ENCODE peak calls at places on chromosome 6, in four cellular contexts. E, X, V and J are unnamed samples.

GRCh38 chr6:143806282-143807102 is 36.6 kb upstream of the LTV1 start:
- DNase-seq in E (peak; percentile 66), X (no peak), V (peak; percentile 80), J (no peak)

GRCh38 chr6:134245041-134245440 is 72.9 kb downstream of the SGK1 start:
- DNase-seq in E (no peak), X (no peak), V (no peak), J (no peak)

GRCh38 chr6:6713660-6714446 is 125.3 kb downstream of the LY86 start:
- DNase-seq in V (no peak), X (no peak), E (no peak), J (no peak)

GRCh38 chr6:34238507-34239239 is 2.0 kb downstream of the HMGA1 start:
- DNase-seq in X (peak; percentile 74), V (no peak), E (no peak), J (no peak)

GRCh38 chr6:22071655-22072054 is 225.2 kb downstream of the PRL start:
- DNase-seq in X (no peak), E (peak; percentile 89), V (no peak), J (peak; percentile 9)

GRCh38 chr6:154127638-154128037 is 88.6 kb downstream of the OPRM1 start:
- DNase-seq in E (peak; percentile 4), X (no peak), V (no peak), J (no peak)

GRCh38 chr6:105759946-105760345 is 326.2 kb upstream of the PRDM1 start:
- DNase-seq in E (no peak), V (no peak), X (no peak), J (no peak)

GRCh38 chr6:71072508-71072907 is 115.6 kb upstream of the B3GAT2 start:
- DNase-seq in X (no peak), V (no peak), E (no peak), J (no peak)

GRCh38 chr6:35477551-35478179 is 9.5 kb downstream of the RPL10A start:
- DNase-seq in V (no peak), X (no peak), E (no peak), J (no peak)

GRCh38 chr6:48775157-48775556 is 664.2 kb upstream of the PTCHD4 start:
- DNase-seq in E (no peak), V (no peak), X (no peak), J (no peak)

GRCh38 chr6:45746046-45746445 is 269.6 kb downstream of the CLIC5 start:
- DNase-seq in E (no peak), V (no peak), X (peak; percentile 29), J (no peak)

GRCh38 chr6:49649982-49650381 is 13.3 kb upstream of the RHAG start:
- DNase-seq in E (no peak), V (no peak), X (no peak), J (no peak)

GRCh38 chr6:36067374-36068011 is 39.9 kb downstream of the MAPK14 start:
- DNase-seq in E (peak; percentile 30), X (no peak), V (peak; percentile 33), J (no peak)

GRCh38 chr6:118776607-118777549 is 117.1 kb upstream of the ASF1A start:
- DNase-seq in V (peak; percentile 62), E (peak; percentile 84), X (no peak), J (peak; percentile 64)

GRCh38 chr6:107713214-107713962 is 110.7 kb downstream of the SCML4 start:
- DNase-seq in V (no peak), X (no peak), E (no peak), J (no peak)

GRCh38 chr6:170286246-170286933 is 4.5 kb downstream of the DLL1 start:
- DNase-seq in E (no peak), X (no peak), V (peak; percentile 72), J (no peak)

GRCh38 chr6:89951574-89952360 is 57.5 kb downstream of the GJA10 start:
- DNase-seq in V (no peak), X (no peak), E (no peak), J (no peak)

GRCh38 chr6:100138346-100139022 is 144.5 kb upstream of the MCHR2 start:
- DNase-seq in E (no peak), X (no peak), V (no peak), J (no peak)

GRCh38 chr6:22250486-22250885 is 46.4 kb downstream of the PRL start:
- DNase-seq in E (no peak), V (no peak), X (no peak), J (no peak)

GRCh38 chr6:156283091-156283490 is 494.1 kb upstream of the ARID1B start:
- DNase-seq in E (no peak), X (no peak), V (no peak), J (no peak)

GRCh38 chr6:169045486-169045885 is 208.2 kb downstream of the THBS2 start:
- DNase-seq in V (no peak), X (peak; percentile 80), E (no peak), J (peak; percentile 14)

GRCh38 chr6:2185056-2185455 is 60.3 kb downstream of the GMDS start:
- DNase-seq in E (no peak), X (no peak), V (no peak), J (no peak)

GRCh38 chr6:154565331-154565730 is 54.8 kb upstream of the CNKSR3 start:
- DNase-seq in X (no peak), V (no peak), E (no peak), J (no peak)

GRCh38 chr6:134182528-134182927 is 130.1 kb upstream of the SLC2A12 start:
- DNase-seq in V (no peak), E (no peak), X (peak; percentile 64), J (no peak)

GRCh38 chr6:1820714-1821113 is 211.0 kb downstream of the FOXC1 start:
- DNase-seq in X (no peak), V (no peak), E (no peak), J (no peak)

DNA sequence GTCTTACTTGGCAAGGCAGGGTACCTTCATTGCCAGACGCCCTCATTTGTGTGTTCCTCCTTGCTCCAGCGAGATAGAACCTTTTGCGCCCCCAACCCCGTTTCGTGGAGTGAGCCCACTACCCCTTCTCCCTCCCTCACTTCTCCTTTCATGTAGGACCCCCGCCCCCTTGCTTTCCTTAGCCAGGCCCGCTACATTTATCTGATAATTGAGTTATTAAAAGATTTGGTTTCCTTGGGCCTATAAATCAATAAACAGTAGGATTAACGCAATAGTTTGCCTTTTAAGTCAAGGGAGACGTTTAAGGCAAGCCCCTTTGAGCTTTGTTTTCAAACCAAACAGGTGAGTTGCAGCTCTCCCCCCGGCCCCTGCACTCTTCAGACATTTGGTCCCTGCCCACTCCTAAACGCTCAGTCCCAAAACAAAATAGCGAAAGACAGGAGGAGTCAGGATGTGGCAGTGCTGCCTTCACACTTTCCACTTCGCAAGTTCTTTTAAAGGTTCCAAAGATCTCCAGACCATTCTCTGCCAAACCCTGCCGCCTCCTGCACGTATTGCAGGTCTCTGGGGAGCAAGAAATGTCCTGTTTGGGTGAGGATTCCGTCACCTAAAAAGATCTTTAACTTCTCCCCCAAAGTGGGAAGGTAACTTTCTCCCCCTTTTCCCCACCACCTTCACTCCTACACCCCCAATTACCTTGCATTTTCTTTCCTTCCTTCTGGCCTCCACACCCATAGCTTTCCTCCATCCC is 27.6 kb downstream of the TFAP2B start:
- DNase-seq in E (no peak), V (no peak), X (no peak), J (no peak)
- H3K27ac ChIP-seq in E (no peak overlapping the region), V (no peak overlapping the region), X (no peak overlapping the region), J (no peak overlapping the region)

DNA sequence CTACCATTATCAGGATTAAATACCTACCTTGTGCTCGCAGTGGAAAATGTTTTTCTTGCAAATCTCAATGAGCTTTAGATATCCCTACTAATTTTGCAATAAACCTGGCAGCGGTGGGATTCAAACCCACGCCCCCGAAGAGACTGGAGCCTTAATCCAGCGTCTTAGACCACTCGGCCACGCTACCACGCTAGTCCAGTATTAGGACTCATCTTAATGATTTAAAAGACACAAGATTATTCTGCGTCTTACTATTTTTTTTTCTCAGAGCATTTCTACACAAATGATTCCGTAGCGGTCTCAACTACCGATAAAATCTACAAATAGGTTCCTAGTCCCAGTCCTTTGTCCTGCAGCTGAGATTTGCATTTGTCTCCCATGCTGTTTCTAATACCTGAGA is 35.2 kb upstream of the ZSCAN23 start:
- DNase-seq in E (no peak), X (no peak), V (no peak), J (no peak)
- TF ChIP-seq POLR2AphosphoS5 in E (no peak), X (no peak), V (no peak), J (no peak)

GRCh38 chr6:12356431-12356830 is 66.3 kb downstream of the EDN1 start:
- DNase-seq in X (no peak), V (no peak), E (no peak), J (no peak)
- H3K4me3 ChIP-seq in X (no peak overlapping the region), V (no peak overlapping the region), E (no peak overlapping the region), J (no peak overlapping the region)

DNA sequence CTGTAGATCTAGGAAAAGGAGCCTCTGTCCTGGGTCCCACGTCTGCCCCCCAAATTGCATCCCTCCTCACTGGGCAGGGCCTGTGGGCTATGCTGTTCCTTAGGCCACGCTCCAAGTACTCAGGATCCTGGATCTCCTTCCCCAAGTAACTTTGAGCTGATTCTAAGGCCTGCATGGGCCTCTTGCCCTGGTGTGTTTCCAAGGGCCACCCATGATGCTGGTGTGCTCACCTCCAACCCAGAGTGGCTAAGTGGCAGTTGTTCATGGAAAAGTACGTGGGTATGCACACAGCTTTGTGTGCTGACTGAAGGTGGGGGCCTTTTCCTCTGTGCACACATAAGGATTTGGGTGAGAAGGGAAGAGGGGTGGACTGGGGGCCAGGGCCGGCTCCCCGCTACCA is 5.3 kb downstream of the GMPR start:
- DNase-seq in V (no peak), E (no peak), X (no peak), J (no peak)
- H3K27ac ChIP-seq in V (no peak overlapping the region), E (no peak overlapping the region), X (peak overlapping the region; percentile 36), J (peak overlapping the region; percentile 45)

DNA sequence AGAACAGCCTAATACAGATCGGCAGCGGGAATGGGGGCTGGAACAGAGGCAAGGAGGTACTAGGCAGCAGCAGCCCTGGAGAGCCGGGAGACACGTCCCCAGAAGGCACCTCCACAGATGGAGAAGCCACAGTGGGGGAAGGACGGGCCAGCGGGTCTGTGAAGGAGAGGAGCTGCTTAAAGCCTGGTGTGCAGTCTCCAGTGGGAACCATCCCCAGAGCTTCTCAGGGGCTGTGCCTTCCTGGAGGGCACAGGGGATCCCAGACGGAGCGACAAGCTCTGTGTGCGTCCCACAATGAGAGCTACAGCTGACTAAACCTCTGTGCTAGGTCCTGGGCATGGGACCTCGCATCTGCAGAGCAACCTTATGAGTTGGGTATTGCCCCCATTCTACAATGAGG is 50.8 kb downstream of the EZR start:
- DNase-seq in E (no peak), X (no peak), V (no peak), J (no peak)
- TF ChIP-seq POLR2AphosphoS5 in E (no peak), X (no peak), V (no peak), J (no peak)

GRCh38 chr6:139369068-139369467 is 5.4 kb downstream of the CITED2 start:
- DNase-seq in X (no peak), V (no peak), E (peak; percentile 12), J (no peak)

GRCh38 chr6:139370047-139370706 is 4.3 kb downstream of the CITED2 start:
- DNase-seq in X (no peak), V (no peak), E (no peak), J (no peak)

GRCh38 chr6:139368661-139369060 is 5.8 kb downstream of the CITED2 start:
- DNase-seq in X (no peak), V (no peak), E (no peak), J (no peak)

GRCh38 chr6:139370707-139371345 is 3.6 kb downstream of the CITED2 start:
- DNase-seq in X (no peak), E (no peak), V (no peak), J (no peak)

DNA sequence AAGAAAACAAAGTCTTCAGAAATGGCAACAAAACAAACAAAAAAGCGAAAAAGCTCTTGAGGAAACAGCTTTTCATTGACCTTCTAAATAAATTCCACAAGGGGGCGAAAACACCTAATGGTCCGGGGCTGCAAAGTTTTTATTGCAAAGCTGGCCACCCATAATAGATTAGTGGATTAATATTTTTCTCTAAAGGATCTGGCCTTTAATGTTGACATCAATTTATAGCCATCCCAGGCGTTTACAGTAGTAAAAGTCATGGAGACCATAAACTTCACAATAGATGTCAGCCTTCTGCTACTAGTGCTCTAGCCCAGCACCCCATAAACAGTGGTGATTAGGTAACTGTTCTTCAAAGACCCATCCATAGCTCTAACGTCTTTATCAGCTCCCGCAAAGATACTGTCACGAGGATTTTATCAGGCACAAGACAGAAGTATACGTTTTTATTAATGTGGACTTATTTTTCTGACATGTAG is 4.8 kb downstream of the CITED2 start:
- DNase-seq in E (peak; percentile 68), X (no peak), V (no peak), J (no peak)
- H3K4me3 ChIP-seq in E (no peak overlapping the region), X (peak overlapping the region; percentile 80), V (no peak overlapping the region), J (no peak overlapping the region)